ENCODE peak calls at places on chromosome 1, in eight cellular contexts. I, V, M, R, S, H, D and Y are unnamed samples.

GRCh38 chr1:200364121-200364759 is 45.6 kb downstream of the ZNF281 start:
- DNase-seq in H (peak; percentile 88), S (no peak), I (no peak), V (no peak), D (no peak), R (no peak), M (no peak), Y (no peak)

GRCh38 chr1:171653796-171654704 is 1.6 kb upstream of the MYOC start:
- DNase-seq in H (no peak), R (no peak), D (no peak), I (no peak), M (no peak), S (no peak), V (no peak), Y (no peak)

GRCh38 chr1:226678701-226679100 is 60.4 kb downstream of the ITPKB start:
- DNase-seq in V (no peak), R (no peak), M (no peak), H (no peak), S (no peak), D (no peak), I (peak; percentile 19), Y (no peak)

GRCh38 chr1:7218210-7218832 is 433.1 kb downstream of the CAMTA1 start:
- DNase-seq in S (peak; percentile 51), D (no peak), H (peak; percentile 78), V (peak; percentile 67), M (no peak), I (peak; percentile 70), R (peak; percentile 43), Y (no peak)

GRCh38 chr1:10897981-10898728 is 101.7 kb upstream of the CASZ1 start:
- DNase-seq in S (no peak), R (no peak), V (no peak), I (no peak), M (no peak), D (no peak), H (no peak), Y (no peak)

GRCh38 chr1:233614743-233615521 is 1.0 kb downstream of the KCNK1 start:
- DNase-seq in V (peak; percentile 26), D (no peak), S (no peak), I (no peak), H (peak; percentile 37), R (no peak), M (no peak), Y (no peak)

GRCh38 chr1:6517435-6517851 is 26.0 kb upstream of the PLEKHG5 start:
- DNase-seq in V (peak; percentile 77), S (no peak), D (no peak), H (no peak), I (peak; percentile 53), M (no peak), R (no peak), Y (no peak)

GRCh38 chr1:70382682-70383081 is 28.2 kb upstream of the ANKRD13C start:
- DNase-seq in D (no peak), M (no peak), H (no peak), R (no peak), V (no peak), I (no peak), S (no peak), Y (no peak)

GRCh38 chr1:24932284-24932683 is 2.2 kb upstream of the RUNX3 start:
- DNase-seq in H (peak; percentile 74), I (peak; percentile 93), R (peak; percentile 68), M (no peak), D (no peak), V (peak; percentile 97), S (peak; percentile 21), Y (no peak)

GRCh38 chr1:230186003-230186863 is 119.2 kb downstream of the GALNT2 start:
- DNase-seq in V (no peak), H (peak; percentile 75), R (peak; percentile 87), S (peak; percentile 76), D (no peak), M (no peak), I (no peak), Y (peak; percentile 76)

GRCh38 chr1:149844096-149844495 is 55.3 kb upstream of the BOLA1 start:
- DNase-seq in D (no peak), S (no peak), V (no peak), M (no peak), H (peak; percentile 1), I (peak; percentile 10), R (peak; percentile 15), Y (no peak)

GRCh38 chr1:241411776-241412338 is 54.9 kb upstream of the RGS7 start:
- DNase-seq in H (no peak), S (no peak), M (no peak), I (no peak), V (no peak), R (no peak), D (no peak), Y (no peak)

GRCh38 chr1:41449326-41449921 is 35.1 kb downstream of the EDN2 start:
- DNase-seq in S (no peak), D (no peak), I (no peak), V (no peak), R (no peak), M (no peak), H (no peak), Y (no peak)

GRCh38 chr1:221983444-221983843 is 241.6 kb upstream of the DUSP10 start:
- DNase-seq in S (no peak), R (no peak), D (no peak), I (no peak), V (no peak), H (no peak), M (no peak), Y (no peak)

GRCh38 chr1:82284213-82284612 is 483.5 kb downstream of the ADGRL2 start:
- DNase-seq in I (no peak), H (no peak), D (no peak), V (no peak), R (no peak), S (no peak), M (no peak), Y (no peak)

GRCh38 chr1:9246215-9246614 is 11.6 kb downstream of the H6PD start:
- DNase-seq in M (no peak), S (no peak), I (no peak), R (no peak), V (no peak), D (no peak), H (no peak), Y (no peak)

GRCh38 chr1:218164930-218165686 is 120.0 kb upstream of the RRP15 start:
- DNase-seq in H (peak; percentile 85), D (no peak), I (no peak), R (peak; percentile 9), M (no peak), S (no peak), V (peak; percentile 67), Y (no peak)

GRCh38 chr1:6603424-6603850 is 768 bp upstream of the KLHL21 start:
- DNase-seq in H (peak; percentile 64), V (no peak), M (no peak), R (no peak), I (no peak), D (no peak), S (no peak), Y (no peak)

GRCh38 chr1:217617120-217617519 is 13.8 kb downstream of the GPATCH2 start:
- DNase-seq in R (no peak), H (no peak), M (no peak), I (no peak), V (no peak), D (no peak), S (no peak), Y (no peak)

DNA sequence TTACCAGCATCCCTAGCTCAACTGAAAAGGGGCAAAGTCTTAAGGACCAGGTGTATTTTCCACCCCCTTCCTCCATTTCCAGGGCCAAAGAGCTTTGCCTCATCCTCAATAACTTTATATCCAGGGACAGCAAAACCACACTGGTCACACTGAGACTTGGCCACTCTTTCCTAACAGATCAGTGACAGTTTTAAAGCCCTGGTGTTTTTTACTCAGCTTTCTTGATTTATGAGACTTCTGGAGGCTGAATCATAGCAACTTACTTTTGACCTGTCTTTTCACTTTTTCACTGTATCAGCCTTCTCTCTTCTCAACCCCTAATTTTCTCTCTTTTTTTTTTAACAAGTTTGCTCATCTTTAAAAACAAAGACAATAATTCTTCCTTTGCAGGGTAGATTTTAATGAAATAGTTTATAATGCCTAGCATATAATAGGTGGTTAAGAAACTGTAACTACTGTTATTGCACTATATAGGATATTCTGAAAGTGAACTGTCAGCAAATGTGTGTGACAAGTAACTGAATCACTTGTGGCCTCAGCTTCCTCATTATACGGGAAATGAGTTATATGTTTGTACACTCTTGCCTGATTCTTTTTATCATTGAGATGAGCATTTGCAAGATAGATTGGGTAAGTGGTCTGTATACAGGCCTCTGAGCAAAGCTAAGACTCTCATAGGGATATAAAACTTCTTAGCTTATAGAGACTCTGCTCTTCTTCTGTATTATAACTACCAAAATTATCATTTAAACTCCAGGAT is 19.7 kb upstream of the DYNLT5 start:
- DNase-seq in R (no peak), I (no peak), M (no peak), H (no peak), V (no peak), S (no peak), D (no peak), Y (no peak)
- TF ChIP-seq CTCF in R (no peak), I (no peak), M (no peak), H (no peak), V (no peak), S (no peak), D (no peak), Y (no peak)

DNA sequence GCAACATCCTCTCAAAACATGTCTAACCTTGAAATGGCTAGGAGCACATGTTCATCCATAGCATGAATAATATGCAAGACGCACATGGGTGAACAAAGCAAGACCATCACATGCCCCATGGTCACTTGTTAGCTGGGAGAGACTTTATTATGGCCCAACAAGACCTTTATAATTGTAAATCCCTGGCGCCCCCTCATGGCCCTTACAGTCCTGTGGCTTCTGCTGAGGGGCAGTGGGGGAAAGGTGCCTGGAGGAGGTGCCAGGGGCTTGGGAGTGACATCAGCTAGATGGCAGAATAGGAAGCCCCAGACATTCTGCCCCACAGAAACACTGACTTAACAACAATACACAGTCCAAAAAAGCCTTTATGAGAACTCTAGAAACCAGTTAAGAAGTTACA is 51.7 kb downstream of the CSMD2 start:
- DNase-seq in H (peak; percentile 80), V (no peak), D (no peak), R (no peak), S (no peak), M (no peak), I (no peak), Y (no peak)
- TF ChIP-seq REST in H (no peak), V (no peak), D (no peak), R (no peak), S (no peak), M (no peak), I (no peak), Y (no peak)

GRCh38 chr1:15803380-15803779 is 4.1 kb downstream of the UQCRHL start:
- DNase-seq in R (no peak), V (peak; percentile 45), M (no peak), S (peak; percentile 58), D (no peak), H (peak; percentile 82), I (peak; percentile 32), Y (no peak)
- TF ChIP-seq CTCF in R (peak; percentile 28), V (peak; percentile 58), M (no peak), S (peak; percentile 53), D (peak; percentile 39), H (peak; percentile 76), I (peak; percentile 67), Y (no peak)

DNA sequence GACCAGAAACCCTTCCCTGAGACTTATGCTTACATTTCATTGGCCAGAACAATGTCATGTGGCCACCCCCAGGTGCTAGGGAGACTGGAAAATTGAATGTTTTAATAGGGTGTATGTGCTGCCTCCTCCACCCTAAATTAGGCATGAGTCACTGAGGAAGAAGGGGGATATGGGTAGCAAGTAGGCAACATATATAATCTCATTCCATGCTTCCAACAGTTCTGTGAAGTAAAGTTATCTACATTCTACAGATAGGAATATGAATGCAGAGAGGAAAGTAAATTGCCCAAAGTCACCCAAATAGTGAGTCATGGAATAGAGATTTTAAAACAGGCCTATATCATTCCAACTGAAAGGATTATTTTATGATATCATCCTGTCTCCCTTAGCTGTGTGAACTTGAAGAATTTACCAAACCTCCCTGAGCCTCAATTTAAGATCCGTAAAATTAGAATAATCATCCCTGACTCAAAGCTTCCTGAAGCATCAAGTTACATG is 168.6 kb upstream of the FGGY start:
- DNase-seq in I (no peak), V (no peak), M (no peak), H (no peak), R (no peak), S (no peak), D (no peak), Y (no peak)
- TF ChIP-seq REST in I (no peak), V (no peak), M (no peak), H (no peak), R (no peak), S (no peak), D (no peak), Y (no peak)